ENCODE peak calls at places on chromosomes 5 and 9, in six cellular contexts. G is prostate gland; S is small intestine; R is CD8-positive, alpha-beta T cell; W is CD4-positive, CD25-positive, alpha-beta regulatory T cell; I is ovary. H is an unnamed sample.

GRCh38 chr5:21573915-21574314 is 1279.2 kb downstream of the CDH12 start:
- DNase-seq in R (no peak), G (no peak), S (no peak), I (no peak), W (no peak), H (no peak)

GRCh38 chr5:3220638-3221288 is 374.9 kb upstream of the IRX1 start:
- DNase-seq in R (no peak), G (no peak), S (no peak), I (no peak), W (no peak), H (no peak)

GRCh38 chr5:135053278-135053677 is 19.2 kb upstream of the PITX1 start:
- DNase-seq in I (no peak), W (no peak), G (no peak), R (no peak), S (no peak), H (no peak)

GRCh38 chr9:1791191-1791590 is 224.0 kb upstream of the SMARCA2 start:
- DNase-seq in R (no peak), G (no peak), S (no peak), W (no peak), I (no peak), H (no peak)

GRCh38 chr5:95223859-95224258 is 61.0 kb downstream of the MCTP1 start:
- DNase-seq in W (no peak), S (no peak), R (no peak), I (no peak), G (no peak), H (no peak)

GRCh38 chr5:142164315-142164714 is 55.7 kb downstream of the NDFIP1 start:
- DNase-seq in W (no peak), R (no peak), I (no peak), S (no peak), G (no peak), H (no peak)

GRCh38 chr9:130327070-130327780 is 61.7 kb downstream of the HMCN2 start:
- DNase-seq in I (no peak), S (no peak), R (no peak), G (no peak), W (no peak), H (no peak)

GRCh38 chr5:2917093-2917492 is 165.6 kb upstream of the IRX2 start:
- DNase-seq in I (no peak), W (no peak), G (no peak), S (no peak), R (no peak), H (no peak)

GRCh38 chr9:10661376-10661775 is 48.6 kb upstream of the PTPRD start:
- DNase-seq in G (no peak), S (no peak), R (no peak), W (no peak), I (no peak), H (no peak)

GRCh38 chr5:81945867-81946266 is 26.0 kb upstream of the ATG10 start:
- DNase-seq in W (no peak), R (no peak), G (no peak), I (no peak), S (no peak), H (no peak)

GRCh38 chr9:93059960-93060591 is 1.6 kb downstream of the SUSD3 start:
- DNase-seq in W (no peak), I (peak; percentile 57), R (no peak), S (no peak), G (no peak), H (no peak)

GRCh38 chr5:80259511-80260200 is 3.8 kb upstream of the SERINC5 start:
- DNase-seq in S (no peak), G (no peak), I (no peak), R (no peak), W (no peak), H (no peak)

GRCh38 chr9:91711755-91712591 is 238.1 kb downstream of the ROR2 start:
- DNase-seq in S (peak; percentile 17), I (no peak), W (no peak), G (no peak), R (peak; percentile 27), H (no peak)

GRCh38 chr5:42057254-42057690 is 132.2 kb downstream of the FBXO4 start:
- DNase-seq in I (no peak), S (peak; percentile 39), G (peak; percentile 33), R (peak; percentile 32), W (peak; percentile 25), H (no peak)

GRCh38 chr9:81548911-81549310 is 140.4 kb downstream of the TLE1 start:
- DNase-seq in I (no peak), R (no peak), W (no peak), S (no peak), G (no peak), H (no peak)

GRCh38 chr5:152942633-152943336 is 537.7 kb upstream of the NMUR2 start:
- DNase-seq in W (no peak), I (no peak), G (no peak), R (no peak), S (no peak), H (no peak)

GRCh38 chr9:70983723-70984280 is 137.6 kb downstream of the TRPM3 start:
- DNase-seq in W (no peak), R (no peak), G (no peak), S (no peak), I (no peak), H (no peak)

GRCh38 chr9:5269249-5269715 is 35.2 kb downstream of the RLN2 start:
- DNase-seq in I (no peak), R (no peak), S (no peak), G (no peak), W (no peak), H (no peak)

GRCh38 chr9:114558027-114558675 is 29.4 kb upstream of the ATP6V1G1 start:
- DNase-seq in I (no peak), R (no peak), G (peak; percentile 53), S (no peak), W (no peak), H (no peak)

GRCh38 chr9:114561771-114562170 is 25.8 kb upstream of the ATP6V1G1 start:
- DNase-seq in R (no peak), S (no peak), I (no peak), W (no peak), G (no peak), H (no peak)

GRCh38 chr9:114559830-114560520 is 27.6 kb upstream of the ATP6V1G1 start:
- DNase-seq in W (no peak), G (no peak), I (no peak), S (no peak), R (no peak), H (no peak)

GRCh38 chr9:114565204-114565603 is 22.4 kb upstream of the ATP6V1G1 start:
- DNase-seq in S (no peak), R (no peak), I (no peak), G (no peak), W (no peak), H (no peak)

DNA sequence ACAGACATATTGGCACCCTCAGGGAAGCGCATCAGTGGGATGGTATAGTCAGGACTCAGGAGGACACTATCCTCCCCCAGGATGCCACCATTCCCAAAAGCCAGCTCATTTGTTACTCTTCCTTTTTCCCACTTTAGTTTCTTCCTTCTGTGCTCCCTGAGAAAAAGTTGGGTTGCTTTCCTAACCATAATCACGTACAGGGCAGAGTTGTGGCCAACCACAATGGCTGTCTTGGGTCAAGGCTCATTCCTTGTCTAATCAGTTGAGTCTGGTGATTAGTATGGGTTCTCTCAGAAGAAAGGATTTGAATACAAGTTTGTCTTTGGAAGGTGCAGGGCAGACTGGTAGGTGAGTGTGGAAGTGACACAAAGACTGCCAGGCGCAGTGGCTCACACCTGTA is 26.6 kb upstream of the ATP6V1G1 start:
- DNase-seq in G (no peak), W (no peak), S (no peak), R (no peak), I (no peak), H (no peak)
- H3K27ac ChIP-seq in G (no peak overlapping the region), W (no peak overlapping the region), S (no peak overlapping the region), R (no peak overlapping the region), I (no peak overlapping the region), H (no peak overlapping the region)

GRCh38 chr5:159486836-159487235 is 156.5 kb upstream of the IL12B start:
- DNase-seq in R (no peak), I (no peak), S (no peak), W (no peak), G (no peak), H (no peak)

GRCh38 chr5:159475026-159475425 is 144.7 kb upstream of the IL12B start:
- DNase-seq in G (no peak), W (no peak), R (no peak), S (no peak), I (no peak), H (no peak)

GRCh38 chr5:159478950-159479349 is 148.7 kb upstream of the IL12B start:
- DNase-seq in W (no peak), I (no peak), S (no peak), R (no peak), G (no peak), H (no peak)

GRCh38 chr5:159481751-159482150 is 151.5 kb upstream of the IL12B start:
- DNase-seq in R (no peak), S (no peak), W (no peak), I (no peak), G (no peak), H (no peak)

GRCh38 chr5:159480849-159481248 is 150.6 kb upstream of the IL12B start:
- DNase-seq in G (no peak), S (no peak), W (no peak), R (no peak), I (no peak), H (no peak)
- H3K27ac ChIP-seq in G (no peak overlapping the region), S (no peak overlapping the region), W (no peak overlapping the region), R (no peak overlapping the region), I (no peak overlapping the region), H (no peak overlapping the region)

DNA sequence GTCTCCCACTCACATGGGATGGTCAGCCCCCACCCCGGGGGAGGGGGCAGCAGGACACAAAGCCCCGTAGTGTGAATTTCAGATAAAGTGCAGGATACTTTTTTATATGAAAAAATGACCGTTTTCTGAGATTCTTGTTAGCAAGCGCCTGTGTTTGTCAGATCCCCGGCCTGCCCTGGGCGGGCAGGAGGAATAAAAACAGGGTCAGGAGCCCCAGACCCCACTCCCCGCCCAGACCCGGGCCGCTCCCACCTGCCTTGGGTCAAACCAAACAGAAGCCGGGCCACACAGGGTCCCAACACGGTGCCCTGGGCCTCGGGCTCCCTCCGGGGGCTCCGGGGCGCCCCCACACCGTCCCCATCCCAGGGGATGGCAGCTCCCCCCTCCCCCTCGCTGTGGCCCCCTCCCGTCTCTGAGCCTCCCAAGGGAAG is 13.5 kb upstream of the NRARP start:
- DNase-seq in G (no peak), W (no peak), I (no peak), S (no peak), R (no peak), H (no peak)
- H3K27ac ChIP-seq in G (no peak overlapping the region), W (no peak overlapping the region), I (no peak overlapping the region), S (no peak overlapping the region), R (no peak overlapping the region), H (no peak overlapping the region)

DNA sequence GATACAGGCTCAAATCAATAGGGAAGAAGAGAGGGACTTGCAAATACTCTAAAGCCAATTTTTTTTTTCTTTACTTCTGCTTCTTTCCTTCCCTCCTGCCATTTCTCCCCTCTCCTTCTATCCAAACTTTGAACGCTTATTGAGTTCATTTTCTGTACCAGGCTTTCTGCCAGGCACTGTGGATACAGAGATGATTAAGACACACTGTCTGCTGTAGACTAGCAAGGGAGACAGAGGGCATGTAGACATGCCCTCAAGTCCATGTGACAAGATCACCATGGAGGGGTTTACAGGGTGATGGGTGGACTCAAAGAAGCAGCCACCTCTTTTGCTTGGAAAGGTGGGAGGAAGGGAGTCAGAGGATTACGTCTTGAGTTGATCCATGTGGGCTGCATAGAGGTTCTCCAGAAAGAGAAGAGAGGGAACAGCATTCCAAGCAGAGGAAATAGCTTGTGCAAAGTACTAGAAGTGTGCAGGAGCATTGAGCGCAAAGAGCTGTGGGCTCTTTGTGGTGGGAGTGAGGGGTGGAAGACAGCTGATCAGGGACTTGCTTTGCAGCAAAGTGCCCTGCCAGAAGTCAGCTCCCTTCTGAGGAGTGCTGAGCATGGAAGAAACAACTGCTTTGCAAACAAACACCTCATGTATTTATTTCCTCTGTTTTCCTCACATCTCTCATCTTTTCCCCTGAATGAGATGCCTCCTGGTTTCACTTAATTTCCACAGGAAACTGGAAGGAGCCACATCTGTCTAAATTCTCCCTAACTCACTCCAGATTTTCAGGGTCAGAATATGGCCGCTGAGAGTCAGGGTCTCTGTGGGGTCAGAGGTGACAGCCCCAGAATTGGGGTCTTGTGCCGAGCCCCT is 64.4 kb upstream of the COL15A1 start:
- DNase-seq in I (no peak), W (no peak), S (no peak), R (no peak), G (no peak), H (no peak)
- H3K27ac ChIP-seq in I (peak overlapping the region; percentile 41), W (no peak overlapping the region), S (no peak overlapping the region), R (no peak overlapping the region), G (no peak overlapping the region), H (no peak overlapping the region)

H was measured in substantia nigra.